ENCODE peak calls at places on chromosomes 5 and 9, in seven cellular contexts. One of them, this sample, is unnamed.

GRCh38 chr5:14364096-14364495 is 217.5 kb upstream of the OTULINL start:
- DNase-seq in IMR-90: no peak
- DNase-seq in fibroblast of mammary gland: peak; percentile 17
- DNase-seq in fibroblast of villous mesenchyme: no peak
- DNase-seq in coronary artery: no peak
- DNase-seq in WTC11: no peak
- DNase-seq in cardiac fibroblast: no peak
- DNase-seq in this sample: no peak

GRCh38 chr5:32780508-32780919 is 69.4 kb downstream of the NPR3 start:
- DNase-seq in cardiac fibroblast: no peak
- DNase-seq in coronary artery: peak; percentile 69
- DNase-seq in WTC11: no peak
- DNase-seq in fibroblast of mammary gland: no peak
- DNase-seq in IMR-90: peak; percentile 17
- DNase-seq in fibroblast of villous mesenchyme: no peak
- DNase-seq in this sample: no peak

GRCh38 chr9:88041447-88041846 is 67.1 kb upstream of the CDK20 start:
- DNase-seq in IMR-90: peak; percentile 22
- DNase-seq in coronary artery: no peak
- DNase-seq in cardiac fibroblast: peak; percentile 25
- DNase-seq in fibroblast of villous mesenchyme: peak; percentile 30
- DNase-seq in WTC11: no peak
- DNase-seq in fibroblast of mammary gland: peak; percentile 21
- DNase-seq in this sample: no peak

GRCh38 chr9:35333551-35333950 is 156.4 kb upstream of the RUSC2 start:
- DNase-seq in fibroblast of villous mesenchyme: peak; percentile 25
- DNase-seq in WTC11: no peak
- DNase-seq in cardiac fibroblast: peak; percentile 88
- DNase-seq in coronary artery: no peak
- DNase-seq in fibroblast of mammary gland: peak; percentile 87
- DNase-seq in IMR-90: peak; percentile 86
- DNase-seq in this sample: no peak

GRCh38 chr5:132883261-132883834 is 9.9 kb downstream of the LEAP2 start:
- DNase-seq in cardiac fibroblast: peak; percentile 81
- DNase-seq in fibroblast of mammary gland: peak; percentile 74
- DNase-seq in WTC11: peak; percentile 28
- DNase-seq in fibroblast of villous mesenchyme: peak; percentile 73
- DNase-seq in IMR-90: peak; percentile 74
- DNase-seq in coronary artery: no peak
- DNase-seq in this sample: no peak

GRCh38 chr5:65818592-65818991 is 96.6 kb downstream of the NLN start:
- DNase-seq in WTC11: no peak
- DNase-seq in IMR-90: no peak
- DNase-seq in coronary artery: no peak
- DNase-seq in cardiac fibroblast: no peak
- DNase-seq in fibroblast of mammary gland: no peak
- DNase-seq in fibroblast of villous mesenchyme: no peak
- DNase-seq in this sample: no peak

GRCh38 chr5:125257057-125257970 is 510.9 kb upstream of the ZNF608 start:
- DNase-seq in WTC11: no peak
- DNase-seq in fibroblast of villous mesenchyme: no peak
- DNase-seq in coronary artery: no peak
- DNase-seq in cardiac fibroblast: no peak
- DNase-seq in IMR-90: peak; percentile 7
- DNase-seq in fibroblast of mammary gland: peak; percentile 12
- DNase-seq in this sample: no peak

GRCh38 chr9:36415822-36416515 is 15.9 kb upstream of the RNF38 start:
- DNase-seq in fibroblast of villous mesenchyme: no peak
- DNase-seq in cardiac fibroblast: no peak
- DNase-seq in IMR-90: no peak
- DNase-seq in fibroblast of mammary gland: no peak
- DNase-seq in coronary artery: no peak
- DNase-seq in WTC11: peak; percentile 45
- DNase-seq in this sample: no peak

GRCh38 chr9:121568101-121568460 is 68.4 kb upstream of the GGTA1 start:
- DNase-seq in coronary artery: no peak
- DNase-seq in WTC11: no peak
- DNase-seq in IMR-90: no peak
- DNase-seq in cardiac fibroblast: no peak
- DNase-seq in fibroblast of villous mesenchyme: no peak
- DNase-seq in fibroblast of mammary gland: no peak
- DNase-seq in this sample: no peak

GRCh38 chr5:88957000-88957399 is 74.0 kb upstream of the MEF2C start:
- DNase-seq in WTC11: no peak
- DNase-seq in cardiac fibroblast: no peak
- DNase-seq in IMR-90: no peak
- DNase-seq in coronary artery: no peak
- DNase-seq in fibroblast of mammary gland: no peak
- DNase-seq in fibroblast of villous mesenchyme: no peak
- DNase-seq in this sample: no peak

GRCh38 chr5:88955403-88955802 is 72.4 kb upstream of the MEF2C start:
- DNase-seq in coronary artery: no peak
- DNase-seq in WTC11: peak; percentile 15
- DNase-seq in fibroblast of villous mesenchyme: no peak
- DNase-seq in fibroblast of mammary gland: no peak
- DNase-seq in cardiac fibroblast: no peak
- DNase-seq in IMR-90: no peak
- DNase-seq in this sample: no peak

GRCh38 chr5:88952996-88953643 is 70.1 kb upstream of the MEF2C start:
- DNase-seq in IMR-90: no peak
- DNase-seq in WTC11: no peak
- DNase-seq in cardiac fibroblast: no peak
- DNase-seq in coronary artery: no peak
- DNase-seq in fibroblast of villous mesenchyme: no peak
- DNase-seq in fibroblast of mammary gland: no peak
- DNase-seq in this sample: no peak

GRCh38 chr5:88954511-88954910 is 71.5 kb upstream of the MEF2C start:
- DNase-seq in IMR-90: no peak
- DNase-seq in fibroblast of mammary gland: no peak
- DNase-seq in fibroblast of villous mesenchyme: no peak
- DNase-seq in cardiac fibroblast: no peak
- DNase-seq in coronary artery: no peak
- DNase-seq in WTC11: no peak
- DNase-seq in this sample: no peak

DNA sequence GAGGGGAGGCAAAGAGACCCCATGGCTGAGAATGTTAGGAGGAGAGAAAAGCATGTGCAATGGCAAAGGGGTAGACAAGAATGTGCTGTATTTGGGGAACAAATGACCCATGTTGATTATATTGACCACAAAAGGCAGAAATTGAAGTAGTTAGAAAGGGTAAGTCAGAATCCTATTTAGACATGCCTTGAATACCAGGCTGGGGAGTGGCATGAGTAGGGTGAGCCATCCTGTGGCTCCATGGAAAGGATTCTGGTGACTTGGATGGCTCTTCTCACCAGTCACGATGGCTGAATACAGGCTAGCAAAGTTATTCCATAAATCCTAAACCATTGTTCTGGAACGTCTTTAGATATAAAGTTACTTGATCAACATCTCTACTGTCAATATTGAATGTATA is 73.4 kb upstream of the MEF2C start:
- DNase-seq in coronary artery: no peak
- DNase-seq in cardiac fibroblast: no peak
- DNase-seq in fibroblast of villous mesenchyme: no peak
- DNase-seq in fibroblast of mammary gland: no peak
- DNase-seq in WTC11: no peak
- DNase-seq in IMR-90: no peak
- DNase-seq in this sample: no peak
- TF ChIP-seq CTCF in coronary artery: no peak
- TF ChIP-seq CTCF in cardiac fibroblast: no peak
- TF ChIP-seq CTCF in fibroblast of villous mesenchyme: no peak
- TF ChIP-seq CTCF in fibroblast of mammary gland: no peak
- TF ChIP-seq CTCF in WTC11: no peak
- TF ChIP-seq CTCF in IMR-90: no peak
- TF ChIP-seq CTCF in this sample: no peak

DNA sequence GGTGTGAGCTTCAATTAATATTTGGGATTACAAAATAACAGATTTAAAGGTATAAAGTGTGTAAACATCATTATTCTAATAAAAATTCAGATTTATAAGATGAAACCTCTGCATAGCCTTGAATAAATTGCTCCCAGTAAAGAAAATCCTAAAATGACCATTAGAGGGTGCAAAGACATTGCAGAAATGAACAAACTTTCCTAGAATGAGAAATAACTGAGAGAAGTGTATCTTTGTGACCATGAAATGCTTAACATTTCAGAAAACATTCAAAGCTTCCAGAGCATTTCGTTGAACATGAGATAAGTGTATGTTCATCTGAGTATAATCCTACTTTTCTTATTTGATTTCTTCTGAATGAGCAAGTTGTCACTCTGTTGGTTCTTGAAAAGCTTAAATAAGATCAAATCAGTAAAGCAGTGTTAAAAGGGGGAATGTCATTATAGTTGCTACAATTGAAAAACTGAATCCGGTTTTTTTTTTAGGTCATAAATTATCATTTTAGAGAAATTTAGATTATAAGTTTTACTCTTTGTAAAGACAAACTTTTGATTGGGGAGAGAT is 24.7 kb upstream of the NUDT12 start:
- DNase-seq in IMR-90: peak; percentile 17
- DNase-seq in coronary artery: no peak
- DNase-seq in WTC11: no peak
- DNase-seq in fibroblast of mammary gland: peak; percentile 32
- DNase-seq in cardiac fibroblast: peak; percentile 58
- DNase-seq in fibroblast of villous mesenchyme: peak; percentile 31
- DNase-seq in this sample: no peak
- TF ChIP-seq CTCF in IMR-90: peak; percentile 49
- TF ChIP-seq CTCF in coronary artery: no peak
- TF ChIP-seq CTCF in WTC11: no peak
- TF ChIP-seq CTCF in fibroblast of mammary gland: peak; percentile 53
- TF ChIP-seq CTCF in cardiac fibroblast: peak; percentile 53
- TF ChIP-seq CTCF in fibroblast of villous mesenchyme: peak; percentile 38
- TF ChIP-seq CTCF in this sample: no peak

GRCh38 chr9:114098660-114099522 is at the start of gene KIF12:
- DNase-seq in IMR-90: no peak
- DNase-seq in WTC11: peak; percentile 89
- DNase-seq in fibroblast of villous mesenchyme: no peak
- DNase-seq in fibroblast of mammary gland: no peak
- DNase-seq in coronary artery: no peak
- DNase-seq in cardiac fibroblast: no peak
- DNase-seq in this sample: no peak
- TF ChIP-seq CTCF in IMR-90: no peak
- TF ChIP-seq CTCF in WTC11: no peak
- TF ChIP-seq CTCF in fibroblast of villous mesenchyme: no peak
- TF ChIP-seq CTCF in fibroblast of mammary gland: no peak
- TF ChIP-seq CTCF in coronary artery: no peak
- TF ChIP-seq CTCF in cardiac fibroblast: no peak
- TF ChIP-seq CTCF in this sample: no peak

DNA sequence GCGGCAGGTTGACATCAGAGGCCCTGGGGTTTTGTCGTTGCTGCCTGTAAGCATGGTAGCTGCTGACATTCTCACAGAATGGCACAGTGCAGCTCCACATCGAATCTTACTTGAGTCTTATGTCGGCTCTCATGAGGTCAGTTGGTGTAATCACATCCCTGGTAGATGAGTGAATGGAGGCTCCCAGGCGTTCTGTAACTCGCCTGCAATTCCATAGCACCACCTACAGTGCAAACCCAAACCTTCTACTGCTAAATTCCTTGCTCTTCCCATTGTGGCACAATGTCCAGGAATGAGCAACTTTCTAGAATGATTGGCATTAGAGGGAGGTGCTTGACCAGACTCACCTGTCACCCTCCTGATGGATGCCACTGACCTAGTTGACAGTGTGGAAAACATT is 578.4 kb downstream of the CCDC171 start:
- DNase-seq in fibroblast of mammary gland: peak; percentile 78
- DNase-seq in cardiac fibroblast: peak; percentile 77
- DNase-seq in WTC11: no peak
- DNase-seq in fibroblast of villous mesenchyme: peak; percentile 56
- DNase-seq in coronary artery: no peak
- DNase-seq in IMR-90: peak; percentile 67
- DNase-seq in this sample: no peak
- TF ChIP-seq CTCF in fibroblast of mammary gland: peak; percentile 63
- TF ChIP-seq CTCF in cardiac fibroblast: peak; percentile 61
- TF ChIP-seq CTCF in WTC11: no peak
- TF ChIP-seq CTCF in fibroblast of villous mesenchyme: peak; percentile 51
- TF ChIP-seq CTCF in coronary artery: no peak
- TF ChIP-seq CTCF in IMR-90: peak; percentile 53
- TF ChIP-seq CTCF in this sample: no peak

GRCh38 chr5:177493795-177494355 is 3.5 kb downstream of the PDLIM7 start:
- DNase-seq in coronary artery: no peak
- DNase-seq in IMR-90: no peak
- DNase-seq in cardiac fibroblast: no peak
- DNase-seq in fibroblast of villous mesenchyme: no peak
- DNase-seq in WTC11: no peak
- DNase-seq in fibroblast of mammary gland: no peak
- DNase-seq in this sample: no peak

GRCh38 chr5:177491429-177491945 is 5.9 kb downstream of the PDLIM7 start:
- DNase-seq in WTC11: peak; percentile 93
- DNase-seq in fibroblast of villous mesenchyme: peak; percentile 61
- DNase-seq in fibroblast of mammary gland: peak; percentile 37
- DNase-seq in IMR-90: no peak
- DNase-seq in cardiac fibroblast: peak; percentile 39
- DNase-seq in coronary artery: no peak
- DNase-seq in this sample: no peak

GRCh38 chr5:177494356-177495195 is 2.8 kb downstream of the PDLIM7 start:
- DNase-seq in WTC11: peak; percentile 75
- DNase-seq in coronary artery: peak; percentile 93
- DNase-seq in cardiac fibroblast: peak; percentile 97
- DNase-seq in fibroblast of villous mesenchyme: peak; percentile 91
- DNase-seq in fibroblast of mammary gland: peak; percentile 93
- DNase-seq in IMR-90: peak; percentile 92
- DNase-seq in this sample: peak; percentile 53

GRCh38 chr5:177491983-177492746 is 5.2 kb downstream of the PDLIM7 start:
- DNase-seq in cardiac fibroblast: no peak
- DNase-seq in fibroblast of mammary gland: no peak
- DNase-seq in IMR-90: no peak
- DNase-seq in coronary artery: no peak
- DNase-seq in fibroblast of villous mesenchyme: no peak
- DNase-seq in WTC11: no peak
- DNase-seq in this sample: no peak

GRCh38 chr5:177492841-177493240 is 4.6 kb downstream of the PDLIM7 start:
- DNase-seq in coronary artery: no peak
- DNase-seq in cardiac fibroblast: no peak
- DNase-seq in IMR-90: no peak
- DNase-seq in fibroblast of mammary gland: no peak
- DNase-seq in WTC11: no peak
- DNase-seq in fibroblast of villous mesenchyme: no peak
- DNase-seq in this sample: no peak
- TF ChIP-seq CTCF in coronary artery: no peak
- TF ChIP-seq CTCF in cardiac fibroblast: no peak
- TF ChIP-seq CTCF in IMR-90: no peak
- TF ChIP-seq CTCF in fibroblast of mammary gland: no peak
- TF ChIP-seq CTCF in WTC11: no peak
- TF ChIP-seq CTCF in fibroblast of villous mesenchyme: no peak
- TF ChIP-seq CTCF in this sample: no peak

DNA sequence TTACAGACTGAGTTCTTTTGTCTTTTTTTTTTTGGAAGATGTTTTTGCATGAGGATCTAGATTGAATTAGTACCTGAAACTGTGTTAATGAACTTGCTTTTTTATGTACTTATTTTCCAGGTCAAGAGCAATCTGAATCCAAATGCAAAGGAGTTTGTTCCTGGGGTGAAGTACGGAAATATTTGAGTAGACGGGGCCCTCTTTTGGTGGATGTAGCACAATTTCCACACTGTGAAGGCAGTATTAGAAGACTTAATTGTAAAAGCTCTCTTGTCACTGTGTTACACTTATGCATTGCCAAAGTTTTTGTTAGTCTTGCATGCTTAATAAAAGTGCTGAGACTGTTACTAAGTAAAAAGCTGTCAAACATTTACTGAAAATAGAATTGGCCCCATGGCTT is 14.5 kb downstream of the SLC23A1 start:
- DNase-seq in fibroblast of mammary gland: no peak
- DNase-seq in coronary artery: no peak
- DNase-seq in fibroblast of villous mesenchyme: peak; percentile 19
- DNase-seq in WTC11: no peak
- DNase-seq in cardiac fibroblast: no peak
- DNase-seq in IMR-90: peak; percentile 29
- DNase-seq in this sample: no peak
- TF ChIP-seq CTCF in fibroblast of mammary gland: peak; percentile 10
- TF ChIP-seq CTCF in coronary artery: no peak
- TF ChIP-seq CTCF in fibroblast of villous mesenchyme: no peak
- TF ChIP-seq CTCF in WTC11: no peak
- TF ChIP-seq CTCF in cardiac fibroblast: no peak
- TF ChIP-seq CTCF in IMR-90: peak; percentile 19
- TF ChIP-seq CTCF in this sample: no peak